ENCODE peak calls at places on chromosomes 7 and 10, in five cellular contexts. N, P, O, Y and J are unnamed samples.

GRCh38 chr7:102331536-102332275 is 24.5 kb downstream of the SPDYE6 start:
- DNase-seq in N (no peak), P (no peak), O (peak), Y (no peak), J (no peak)

GRCh38 chr10:110786172-110786571 is 85.6 kb upstream of the PDCD4 start:
- DNase-seq in N (no peak), P (no peak), O (no peak), Y (no peak), J (no peak)

GRCh38 chr10:32377458-32378370 is 30.8 kb upstream of the EPC1 start:
- DNase-seq in N (peak), P (no peak), O (peak), Y (peak), J (no peak)

GRCh38 chr7:47893238-47893637 is 55.0 kb downstream of the PKD1L1 start:
- DNase-seq in N (peak), P (peak), O (peak), Y (peak), J (peak)

GRCh38 chr7:39592586-39592985 is 26.4 kb downstream of the YAE1 start:
- DNase-seq in N (no peak), P (no peak), O (no peak), Y (no peak), J (no peak)

GRCh38 chr10:80425901-80426300 is 17.6 kb downstream of the PRXL2A start:
- DNase-seq in N (no peak), P (no peak), O (no peak), Y (no peak), J (no peak)

GRCh38 chr10:12324530-12324929 is 24.8 kb upstream of the CAMK1D start:
- DNase-seq in N (no peak), P (no peak), O (no peak), Y (no peak), J (no peak)

GRCh38 chr7:22601812-22602568 is 102.0 kb upstream of the STEAP1B start:
- DNase-seq in N (no peak), P (no peak), O (no peak), Y (no peak), J (no peak)

GRCh38 chr7:26863504-26864308 is 684 bp downstream of the SKAP2 start:
- DNase-seq in N (peak), P (no peak), O (peak), Y (no peak), J (no peak)

GRCh38 chr7:92645114-92645497 is 54.9 kb upstream of the FAM133B start:
- DNase-seq in N (no peak), P (no peak), O (no peak), Y (no peak), J (no peak)

GRCh38 chr7:151806204-151806603 is 70.7 kb downstream of the PRKAG2 start:
- DNase-seq in N (no peak), P (no peak), O (no peak), Y (no peak), J (no peak)

GRCh38 chr10:31864834-31865518 is 63.7 kb downstream of the ARHGAP12 start:
- DNase-seq in N (peak), P (peak), O (no peak), Y (no peak), J (no peak)

GRCh38 chr10:43225787-43226153 is 41.1 kb downstream of the RASGEF1A start:
- DNase-seq in N (no peak), P (no peak), O (no peak), Y (no peak), J (no peak)

GRCh38 chr10:97503413-97503812 is 4.7 kb downstream of the UBTD1 start:
- DNase-seq in N (no peak), P (no peak), O (no peak), Y (no peak), J (no peak)

GRCh38 chr10:67735430-67735829 is 39.4 kb upstream of the CTNNA3 start:
- DNase-seq in N (no peak), P (no peak), O (no peak), Y (no peak), J (no peak)

GRCh38 chr7:124989911-124990310 is 60.3 kb upstream of the POT1 start:
- DNase-seq in N (no peak), P (no peak), O (no peak), Y (no peak), J (no peak)

GRCh38 chr10:100923580-100923979 is 10.8 kb downstream of the SLF2 start:
- DNase-seq in N (no peak), P (no peak), O (no peak), Y (no peak), J (no peak)

GRCh38 chr10:15715619-15716227 is 4.0 kb downstream of the ITGA8 start:
- DNase-seq in N (no peak), P (no peak), O (peak), Y (peak), J (no peak)
- TF ChIP-seq TAF1 in N (no peak), P (no peak), O (no peak), Y (no peak), J (no peak)

GRCh38 chr7:139360210-139360947 is 685 bp downstream of the LUC7L2 start:
- DNase-seq in N (peak), P (peak), O (peak), Y (peak), J (peak)

GRCh38 chr7:139359366-139360209 is at the start of gene LUC7L2:
- DNase-seq in N (peak), P (peak), O (peak), Y (peak), J (peak)

GRCh38 chr7:139361523-139361922 is 1.8 kb downstream of the LUC7L2 start:
- DNase-seq in N (no peak), P (no peak), O (no peak), Y (no peak), J (no peak)

GRCh38 chr7:139360948-139361307 is 1.2 kb downstream of the LUC7L2 start:
- DNase-seq in N (no peak), P (no peak), O (no peak), Y (no peak), J (no peak)

GRCh38 chr7:139358541-139359365 is 941 bp upstream of the LUC7L2 start:
- DNase-seq in N (no peak), P (no peak), O (no peak), Y (peak), J (peak)
- TF ChIP-seq TAF1 in N (no peak), P (no peak), O (peak), Y (no peak), J (no peak)

GRCh38 chr7:29976265-29976664 is 13.3 kb downstream of the SCRN1 start:
- DNase-seq in N (no peak), P (no peak), O (no peak), Y (no peak), J (no peak)

GRCh38 chr7:29976673-29977072 is 12.9 kb downstream of the SCRN1 start:
- DNase-seq in N (no peak), P (no peak), O (no peak), Y (no peak), J (no peak)

GRCh38 chr7:29974286-29974685 is 15.3 kb downstream of the SCRN1 start:
- DNase-seq in N (no peak), P (no peak), O (no peak), Y (no peak), J (no peak)

GRCh38 chr7:29977926-29978652 is 11.5 kb downstream of the SCRN1 start:
- DNase-seq in N (peak), P (no peak), O (no peak), Y (no peak), J (no peak)

GRCh38 chr7:29975564-29975963 is 14.0 kb downstream of the SCRN1 start:
- DNase-seq in N (no peak), P (no peak), O (no peak), Y (no peak), J (no peak)
- TF ChIP-seq TAF1 in N (no peak), P (no peak), O (no peak), Y (no peak), J (no peak)

DNA sequence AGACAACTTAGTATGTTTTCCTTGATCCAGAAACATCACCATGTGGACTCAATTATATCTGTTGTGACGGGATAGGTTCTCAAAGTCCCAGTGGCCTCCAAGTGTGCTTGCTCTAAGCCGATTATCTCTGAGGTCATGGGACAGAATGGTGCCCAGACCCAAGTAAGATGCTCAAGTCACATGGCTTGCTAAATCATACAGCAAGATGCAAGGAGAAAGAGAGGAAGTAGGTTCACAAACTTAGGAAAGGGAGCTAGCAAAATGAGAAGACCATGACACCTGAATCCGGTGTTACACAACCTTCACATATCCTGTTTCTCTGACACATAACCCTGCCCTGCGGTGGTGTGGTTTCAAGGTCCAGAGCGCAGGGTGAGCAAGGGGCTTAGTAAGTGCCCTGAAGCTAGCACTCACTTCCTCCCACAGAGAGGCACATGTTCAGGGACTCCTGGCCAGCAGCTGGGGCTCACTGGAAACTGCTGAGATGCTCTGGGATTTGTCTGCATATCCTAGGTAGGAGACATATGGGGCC is 590.9 kb upstream of the ANKRD30A start:
- DNase-seq in N (no peak), P (no peak), O (no peak), Y (no peak), J (no peak)
- TF ChIP-seq TAF1 in N (no peak), P (no peak), O (no peak), Y (no peak), J (no peak)

DNA sequence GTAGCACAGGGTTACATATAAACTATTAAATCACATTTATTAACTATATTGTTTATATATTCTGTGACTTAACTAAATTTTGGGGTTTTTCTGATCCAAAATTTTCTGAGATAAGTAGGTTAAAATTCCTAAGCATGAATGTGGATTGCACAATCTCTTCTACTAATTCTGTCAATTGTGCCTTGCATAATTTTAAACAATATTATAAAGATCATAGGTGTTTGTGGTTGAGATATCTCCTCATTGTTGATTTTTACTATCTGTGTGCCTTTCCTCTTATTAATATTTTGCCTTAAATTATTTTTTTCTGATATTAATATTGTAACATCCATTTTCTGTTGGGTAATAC is 137.8 kb upstream of the MAGI2 start:
- DNase-seq in N (no peak), P (no peak), O (no peak), Y (no peak), J (no peak)
- TF ChIP-seq TAF1 in N (no peak), P (no peak), O (no peak), Y (no peak), J (no peak)

GRCh38 chr10:24241536-24241935 is 32.6 kb downstream of the KIAA1217 start:
- DNase-seq in N (no peak), P (no peak), O (no peak), Y (no peak), J (no peak)

GRCh38 chr10:24239289-24239688 is 30.4 kb downstream of the KIAA1217 start:
- DNase-seq in N (no peak), P (no peak), O (no peak), Y (no peak), J (no peak)

GRCh38 chr10:24246365-24246764 is 37.4 kb downstream of the KIAA1217 start:
- DNase-seq in N (no peak), P (no peak), O (no peak), Y (no peak), J (no peak)

GRCh38 chr10:24240001-24240751 is 31.2 kb downstream of the KIAA1217 start:
- DNase-seq in N (peak), P (no peak), O (no peak), Y (peak), J (no peak)

GRCh38 chr10:24242562-24242961 is 33.6 kb downstream of the KIAA1217 start:
- DNase-seq in N (no peak), P (no peak), O (no peak), Y (no peak), J (no peak)
- TF ChIP-seq TAF1 in N (no peak), P (no peak), O (no peak), Y (no peak), J (no peak)

DNA sequence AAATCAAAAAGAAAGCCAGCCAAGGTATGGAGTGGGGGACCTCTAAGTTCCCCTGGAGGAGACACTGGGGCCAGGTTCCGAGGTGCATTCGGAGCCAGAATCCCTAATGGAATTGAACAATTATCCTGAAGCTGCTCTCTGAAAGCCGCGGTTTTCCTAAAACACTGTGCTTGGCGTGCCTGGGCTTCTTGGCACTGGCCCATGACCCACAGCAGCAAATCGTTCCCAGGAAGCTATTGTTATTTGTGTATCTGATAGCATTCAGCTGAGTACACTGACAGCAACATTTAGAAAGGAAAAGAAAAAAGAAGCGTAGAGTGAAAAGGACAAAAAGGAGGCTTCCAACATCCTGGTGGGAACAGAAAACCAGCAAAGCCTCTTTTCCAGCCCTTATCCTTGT is 339.8 kb downstream of the FRMD4A start:
- DNase-seq in N (no peak), P (no peak), O (no peak), Y (no peak), J (no peak)
- TF ChIP-seq TAF1 in N (no peak), P (no peak), O (no peak), Y (no peak), J (no peak)